ENCODE peak calls at places on chromosome 19, in six cellular contexts. S is stimulated activated CD4-positive, alpha-beta T cell treated with anti-CD3 and anti-CD28 coated beads, Interleukin-4, amount 100 ng/mL, for 48 hours; T is activated naive CD4-positive, alpha-beta T cell; Y is fibroblast of the conjunctiva; H is GOT3; E is GDM1. A is an unnamed sample.

GRCh38 chr19:725461-726089 is 16.8 kb downstream of the PALM start:
- DNase-seq in S (no peak), T (no peak), Y (no peak), H (no peak), E (no peak), A (no peak)

GRCh38 chr19:49541914-49542313 is 14.1 kb downstream of the RCN3 start:
- DNase-seq in S (no peak), T (no peak), Y (no peak), H (no peak), E (no peak), A (no peak)

GRCh38 chr19:32150605-32151004 is 194.8 kb upstream of the ZNF507 start:
- DNase-seq in S (no peak), T (no peak), Y (no peak), H (no peak), E (no peak), A (no peak)

GRCh38 chr19:5719274-5719960 is 529 bp downstream of the LONP1 start:
- DNase-seq in S (no peak), T (no peak), Y (no peak), H (no peak), E (no peak), A (no peak)

GRCh38 chr19:29006057-29006735 is 206.8 kb downstream of the UQCRFS1 start:
- DNase-seq in S (no peak), T (no peak), Y (no peak), H (no peak), E (no peak), A (no peak)

GRCh38 chr19:51986309-51987291 is at the start of gene ZNF350:
- DNase-seq in S (peak; percentile 68), T (peak; percentile 59), Y (peak; percentile 87), H (peak; percentile 57), E (peak; percentile 89), A (peak; percentile 77)

GRCh38 chr19:10518444-10519361 is 1.5 kb upstream of the S1PR5 start:
- DNase-seq in S (no peak), T (no peak), Y (no peak), H (no peak), E (no peak), A (no peak)

GRCh38 chr19:19205416-19206410 is 2.5 kb upstream of the NR2C2AP start:
- DNase-seq in S (no peak), T (no peak), Y (no peak), H (no peak), E (no peak), A (no peak)

GRCh38 chr19:17953869-17954268 is 13.0 kb upstream of the KCNN1 start:
- DNase-seq in S (no peak), T (no peak), Y (no peak), H (no peak), E (no peak), A (no peak)

GRCh38 chr19:39110263-39110967 is 15.2 kb upstream of the PAK4 start:
- DNase-seq in S (peak; percentile 73), T (peak; percentile 37), Y (no peak), H (no peak), E (no peak), A (peak; percentile 45)

GRCh38 chr19:42452590-42452989 is 9.8 kb upstream of the CXCL17 start:
- DNase-seq in S (no peak), T (no peak), Y (no peak), H (no peak), E (no peak), A (no peak)

GRCh38 chr19:33767898-33768413 is 28.7 kb upstream of the KCTD15 start:
- DNase-seq in S (no peak), T (no peak), Y (no peak), H (no peak), E (no peak), A (peak; percentile 43)

GRCh38 chr19:28307460-28307859 is 905.5 kb downstream of the UQCRFS1 start:
- DNase-seq in S (no peak), T (no peak), Y (peak; percentile 16), H (no peak), E (no peak), A (no peak)

GRCh38 chr19:2216361-2217225 is 19.5 kb downstream of the PLEKHJ1 start:
- DNase-seq in S (no peak), T (no peak), Y (no peak), H (no peak), E (no peak), A (no peak)

A was measured in iPS DF 6.9.